ENCODE peak calls at places on chromosomes 11 and 22, in seven cellular contexts. J is upper lobe of right lung; L is fibroblast of lung; X is heart left ventricle; D is uterus; Y is CD8-positive, alpha-beta memory T cell; N is CD8-positive, alpha-beta T cell. G is an unnamed sample.

GRCh38 chr11:69005631-69006368 is 7.2 kb downstream of the MRGPRF start:
- DNase-seq in J (peak), L (no peak), X (no peak), D (no peak), Y (no peak), N (no peak), G (peak)

GRCh38 chr11:13669544-13670488 is 1.3 kb downstream of the FAR1 start:
- DNase-seq in J (no peak), L (no peak), X (no peak), D (no peak), Y (no peak), N (no peak), G (no peak)

GRCh38 chr11:13862845-13863392 is 99.6 kb upstream of the SPON1 start:
- DNase-seq in J (no peak), L (no peak), X (no peak), D (no peak), Y (no peak), N (no peak), G (no peak)

GRCh38 chr11:61011950-61012830 is 40.7 kb downstream of the CD6 start:
- DNase-seq in J (no peak), L (peak), X (no peak), D (no peak), Y (no peak), N (no peak), G (no peak)

GRCh38 chr22:37368058-37368457 is 59.2 kb downstream of the ELFN2 start:
- DNase-seq in J (no peak), L (no peak), X (no peak), D (no peak), Y (no peak), N (no peak), G (no peak)

GRCh38 chr22:36411589-36412258 is 24.0 kb upstream of the MYH9 start:
- DNase-seq in J (no peak), L (no peak), X (no peak), D (no peak), Y (no peak), N (peak), G (no peak)

GRCh38 chr11:88807349-88807748 is 258.4 kb downstream of the GRM5 start:
- DNase-seq in J (no peak), L (no peak), X (no peak), D (no peak), Y (no peak), N (no peak), G (no peak)

GRCh38 chr11:1751521-1751921 is 1.1 kb upstream of the IFITM10 start:
- DNase-seq in J (peak), L (no peak), X (no peak), D (no peak), Y (no peak), N (no peak), G (no peak)

GRCh38 chr11:20000393-20001134 is 159.7 kb downstream of the DBX1 start:
- DNase-seq in J (no peak), L (no peak), X (peak), D (no peak), Y (no peak), N (no peak), G (no peak)

GRCh38 chr11:92227233-92227593 is 2.6 kb downstream of the FAT3 start:
- DNase-seq in J (no peak), L (no peak), X (no peak), D (no peak), Y (no peak), N (no peak), G (no peak)

GRCh38 chr11:82507288-82507687 is 226.4 kb downstream of the FAM181B start:
- DNase-seq in J (no peak), L (no peak), X (no peak), D (no peak), Y (no peak), N (no peak), G (no peak)

GRCh38 chr11:72012897-72013721 is 14.4 kb downstream of the IL18BP start:
- DNase-seq in J (peak), L (peak), X (peak), D (peak), Y (no peak), N (no peak), G (peak)

GRCh38 chr11:14894657-14895598 is 2.9 kb upstream of the CYP2R1 start:
- DNase-seq in J (peak), L (no peak), X (peak), D (no peak), Y (no peak), N (no peak), G (no peak)

GRCh38 chr11:13668957-13669521 is 571 bp downstream of the FAR1 start:
- DNase-seq in J (peak), L (peak), X (peak), D (no peak), Y (no peak), N (peak), G (peak)

GRCh38 chr11:78212586-78213371 is 24.1 kb downstream of the USP35 start:
- DNase-seq in J (no peak), L (peak), X (no peak), D (no peak), Y (no peak), N (no peak), G (peak)

GRCh38 chr22:48669226-48669625 is 1158.4 kb downstream of the BRD1 start:
- DNase-seq in J (no peak), L (no peak), X (no peak), D (no peak), Y (no peak), N (no peak), G (no peak)

GRCh38 chr11:117551761-117552343 is 224.2 kb downstream of the CEP164 start:
- DNase-seq in J (no peak), L (no peak), X (no peak), D (no peak), Y (no peak), N (no peak), G (no peak)

GRCh38 chr11:83827520-83827919 is 541.4 kb upstream of the CCDC90B start:
- DNase-seq in J (no peak), L (peak), X (no peak), D (no peak), Y (no peak), N (no peak), G (no peak)

GRCh38 chr11:63613517-63614135 is 607 bp downstream of the PLAAT3 start:
- DNase-seq in J (peak), L (no peak), X (peak), D (peak), Y (peak), N (peak), G (peak)

GRCh38 chr11:122784325-122785155 is 53.8 kb upstream of the CRTAM start:
- DNase-seq in J (no peak), L (peak), X (no peak), D (peak), Y (no peak), N (no peak), G (no peak)

GRCh38 chr22:47835726-47836125 is 1073.3 kb downstream of the TBC1D22A start:
- DNase-seq in J (no peak), L (peak), X (no peak), D (no peak), Y (no peak), N (no peak), G (no peak)

GRCh38 chr11:40293655-40294342 is 1165.7 kb downstream of the LRRC4C start:
- DNase-seq in J (peak), L (peak), X (peak), D (peak), Y (peak), N (no peak), G (peak)

GRCh38 chr11:67698247-67698646 is 23.8 kb upstream of the ALDH3B2 start:
- DNase-seq in J (no peak), L (no peak), X (no peak), D (no peak), Y (no peak), N (no peak), G (no peak)

GRCh38 chr22:22881116-22882032 is 6.2 kb upstream of the IGLL5 start:
- DNase-seq in J (no peak), L (no peak), X (no peak), D (no peak), Y (no peak), N (peak), G (no peak)
- H3K4me3 ChIP-seq in J (no peak), L (no peak), X (no peak), D (no peak), Y (no peak), N (no peak), G (no peak)

DNA sequence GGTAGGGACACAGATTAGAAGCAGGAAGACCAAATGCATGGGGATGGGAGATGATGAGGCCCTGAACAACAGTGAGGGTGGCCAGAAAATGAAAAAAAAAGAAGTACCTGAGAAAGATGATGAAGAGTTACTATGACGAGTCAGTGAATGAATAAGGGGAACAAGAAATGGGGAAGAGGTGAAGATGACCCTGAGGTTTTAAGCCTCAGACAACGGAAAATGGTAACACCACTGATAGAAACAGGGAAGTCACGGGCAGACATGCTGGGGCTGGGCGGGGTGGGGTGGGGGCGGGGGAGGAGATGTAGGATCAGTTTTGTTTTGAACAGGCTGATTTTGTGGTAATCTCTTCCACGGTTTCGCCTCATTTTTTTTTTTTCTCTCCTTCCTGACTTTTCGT is 205.1 kb upstream of the CADM1 start:
- DNase-seq in J (no peak), L (no peak), X (no peak), D (no peak), Y (no peak), N (no peak), G (no peak)
- H3K27ac ChIP-seq in J (no peak), L (no peak), X (no peak), D (no peak), Y (no peak), N (no peak), G (no peak)

DNA sequence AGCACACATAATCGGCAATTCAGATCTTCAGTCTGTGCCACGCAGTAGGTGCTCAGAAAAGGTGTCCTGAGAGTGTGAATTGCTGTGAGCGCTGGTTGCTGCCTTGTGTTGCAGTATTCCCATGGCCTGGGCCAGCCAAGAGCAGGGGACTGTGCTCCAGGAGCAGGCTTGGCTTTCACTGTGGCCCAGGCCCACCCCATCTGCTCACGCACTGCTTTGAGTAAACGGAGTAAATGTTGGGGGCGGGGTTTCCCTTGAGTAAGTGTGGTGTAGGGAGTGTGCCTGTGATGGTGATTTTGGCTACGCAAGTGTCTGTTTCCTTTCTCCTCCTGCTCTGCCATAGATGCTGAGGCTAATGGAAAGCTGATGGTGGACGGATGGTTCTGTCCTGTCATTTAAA is 2.3 kb downstream of the CTTN start:
- DNase-seq in J (no peak), L (no peak), X (no peak), D (no peak), Y (no peak), N (no peak), G (no peak)
- H3K4me3 ChIP-seq in J (no peak), L (peak), X (no peak), D (no peak), Y (no peak), N (no peak), G (peak)

DNA sequence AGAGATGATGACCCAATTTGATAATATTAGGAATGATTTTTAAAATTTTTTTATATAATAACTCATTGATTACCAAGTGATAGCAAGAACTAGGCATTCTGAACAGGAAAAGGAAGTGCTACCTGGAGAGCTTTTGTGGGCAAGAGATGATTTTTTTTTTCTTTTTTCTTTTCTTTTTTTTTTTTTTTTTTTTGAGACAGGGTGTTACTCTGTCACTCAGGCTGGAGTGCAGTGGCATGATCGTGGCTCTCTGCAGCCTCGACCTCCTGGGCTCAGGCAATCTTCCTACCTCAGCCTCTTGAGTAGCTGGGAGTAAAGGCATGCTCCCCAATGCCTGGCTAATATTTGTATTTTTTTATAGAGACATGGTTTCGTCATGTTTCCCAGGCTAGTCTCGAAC is 40.4 kb downstream of the TNRC6B start:
- DNase-seq in J (no peak), L (no peak), X (no peak), D (no peak), Y (peak), N (peak), G (peak)
- H3K27ac ChIP-seq in J (no peak), L (no peak), X (no peak), D (no peak), Y (no peak), N (peak), G (no peak)

DNA sequence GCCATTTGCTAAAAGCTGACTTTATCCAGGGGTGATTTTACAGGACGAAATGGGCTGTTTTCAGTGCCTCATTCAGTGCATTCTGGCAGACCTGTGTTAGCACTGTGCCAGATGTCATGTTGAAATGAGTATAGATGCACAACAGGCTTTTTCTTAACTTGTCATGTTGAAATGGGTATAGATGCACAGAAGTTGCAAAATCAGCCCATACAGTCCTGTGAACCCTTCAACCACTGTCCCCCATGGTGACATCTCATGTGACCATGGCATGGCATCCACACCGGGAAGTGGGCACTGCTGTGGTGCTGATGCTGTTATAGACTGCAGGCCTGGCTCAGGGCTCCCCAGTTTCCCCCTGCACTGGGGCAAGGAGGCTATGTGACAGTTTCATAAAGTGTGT is 2.5 kb downstream of the TALDO1 start:
- DNase-seq in J (peak), L (no peak), X (no peak), D (no peak), Y (no peak), N (no peak), G (no peak)
- H3K4me3 ChIP-seq in J (no peak), L (no peak), X (no peak), D (no peak), Y (no peak), N (no peak), G (no peak)

DNA sequence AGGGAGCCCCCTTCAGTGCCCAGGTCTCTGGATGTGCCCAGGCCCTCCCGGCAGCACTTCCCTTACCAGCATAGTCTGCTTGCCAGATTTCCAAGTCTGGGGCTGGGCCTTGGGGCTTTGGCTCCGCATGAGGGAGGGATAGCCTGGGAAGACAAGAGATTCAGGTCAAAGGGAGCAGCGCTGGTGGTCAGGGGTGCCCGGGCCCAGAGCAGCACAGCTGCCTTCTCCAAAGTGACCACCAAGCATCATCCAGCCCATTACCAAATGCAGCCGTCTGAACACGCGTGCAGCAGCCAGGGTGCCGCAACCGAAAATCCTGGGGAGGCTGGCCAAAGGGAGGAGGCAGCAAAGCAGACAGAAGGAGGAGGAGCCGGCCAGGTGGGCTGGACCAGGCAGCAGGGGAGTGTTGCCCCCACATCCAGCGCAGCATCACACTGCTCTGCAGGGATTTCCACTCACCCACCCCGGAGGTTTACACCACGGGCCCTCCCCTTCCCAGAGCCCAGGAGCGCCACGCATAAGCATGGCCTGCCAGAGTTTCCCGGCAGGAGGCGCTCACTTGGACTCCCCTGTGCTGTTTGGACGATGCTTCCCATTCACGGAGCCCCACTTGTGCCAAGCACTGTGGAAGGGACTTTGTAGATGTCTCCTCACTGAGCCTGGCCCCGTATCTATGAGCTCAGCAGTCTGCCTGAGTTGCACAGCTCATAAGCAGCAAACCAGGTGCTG is 22.5 kb downstream of the TRIM29 start:
- DNase-seq in J (no peak), L (no peak), X (no peak), D (no peak), Y (no peak), N (no peak), G (no peak)
- H3K27ac ChIP-seq in J (no peak), L (no peak), X (no peak), D (no peak), Y (no peak), N (no peak), G (no peak)